ENCODE peak calls at places on chromosomes 6 and 20, in six cellular contexts. X is CD8-positive, alpha-beta T cell; D is heart right ventricle; E is ureter; O is ascending aorta; G is hypothalamus. T is an unnamed sample.

GRCh38 chr6:57033228-57033627 is 13.3 kb upstream of the KIAA1586 start:
- DNase-seq in G (no peak), X (no peak), E (no peak), O (no peak), D (no peak), T (no peak)

GRCh38 chr6:33851959-33852358 is 48.2 kb upstream of the MLN start:
- DNase-seq in O (no peak), D (no peak), E (no peak), G (no peak), X (peak), T (no peak)

GRCh38 chr20:45419188-45420091 is 3.5 kb downstream of the PIGT start:
- DNase-seq in E (no peak), X (no peak), G (no peak), O (no peak), D (peak), T (peak)

GRCh38 chr6:54892831-54893230 is 46.3 kb downstream of the FAM83B start:
- DNase-seq in D (no peak), E (no peak), G (no peak), O (no peak), X (no peak), T (no peak)

GRCh38 chr6:73308712-73309533 is 45.2 kb downstream of the DPPA5 start:
- DNase-seq in O (no peak), G (no peak), X (no peak), D (no peak), E (no peak), T (no peak)

GRCh38 chr6:108667984-108668383 is 107.3 kb downstream of the FOXO3 start:
- DNase-seq in D (no peak), O (no peak), E (no peak), X (no peak), G (peak), T (no peak)

GRCh38 chr6:106547053-106547414 is 82.3 kb downstream of the RTN4IP1 start:
- DNase-seq in E (no peak), O (no peak), G (no peak), X (no peak), D (no peak), T (no peak)

GRCh38 chr6:157073596-157073995 is 249.7 kb downstream of the TMEM242 start:
- DNase-seq in G (no peak), E (no peak), X (no peak), O (no peak), D (no peak), T (no peak)

GRCh38 chr6:32057966-32058365 is 19.8 kb downstream of the CYP21A2 start:
- DNase-seq in X (no peak), G (no peak), E (no peak), D (no peak), O (no peak), T (no peak)

GRCh38 chr20:48657426-48658197 is 170.2 kb downstream of the PREX1 start:
- DNase-seq in D (peak), E (peak), G (peak), O (peak), X (peak), T (peak)

GRCh38 chr6:51868591-51869355 is 218.6 kb downstream of the PKHD1 start:
- DNase-seq in O (no peak), D (no peak), X (no peak), G (no peak), E (no peak), T (no peak)

GRCh38 chr6:56524891-56525703 is 117.6 kb downstream of the DST start:
- DNase-seq in X (no peak), D (no peak), E (no peak), G (no peak), O (no peak), T (no peak)

GRCh38 chr6:18329781-18330180 is 57.4 kb upstream of the RNF144B start:
- DNase-seq in G (no peak), X (no peak), O (no peak), E (no peak), D (no peak), T (no peak)

GRCh38 chr6:117469356-117469755 is 13.1 kb upstream of the DCBLD1 start:
- DNase-seq in G (no peak), E (no peak), D (no peak), X (no peak), O (no peak), T (no peak)

GRCh38 chr20:54506643-54507042 is 31.2 kb downstream of the DOK5 start:
- DNase-seq in E (no peak), D (no peak), O (no peak), G (no peak), X (no peak), T (no peak)

GRCh38 chr6:23013776-23014175 is 444.4 kb downstream of the HDGFL1 start:
- DNase-seq in D (no peak), G (no peak), E (no peak), X (no peak), O (no peak), T (no peak)

GRCh38 chr6:44179072-44179536 is 20.5 kb downstream of the CAPN11 start:
- DNase-seq in O (no peak), D (no peak), E (no peak), G (no peak), X (no peak), T (no peak)

GRCh38 chr6:43257746-43258145 is 14.5 kb downstream of the TTBK1 start:
- DNase-seq in G (no peak), D (no peak), E (no peak), X (no peak), O (no peak), T (no peak)

GRCh38 chr6:80767808-80768207 is 661.3 kb downstream of the BCKDHB start:
- DNase-seq in G (no peak), O (peak), E (no peak), X (no peak), D (peak), T (no peak)

GRCh38 chr20:5065489-5066383 is 54.0 kb downstream of the PCNA start:
- DNase-seq in D (peak), G (no peak), O (peak), E (peak), X (no peak), T (peak)

GRCh38 chr6:40723967-40724366 is 136.8 kb upstream of the LRFN2 start:
- DNase-seq in D (no peak), E (no peak), O (no peak), X (no peak), G (no peak), T (no peak)

GRCh38 chr6:132598473-132598872 is 8.9 kb upstream of the TAAR5 start:
- DNase-seq in E (no peak), G (no peak), O (no peak), X (no peak), D (no peak), T (no peak)

GRCh38 chr20:48630342-48631075 is 197.3 kb downstream of the PREX1 start:
- DNase-seq in E (no peak), X (no peak), G (no peak), D (no peak), O (no peak), T (no peak)

GRCh38 chr6:170131351-170131750 is 159.5 kb downstream of the DLL1 start:
- DNase-seq in G (no peak), D (no peak), E (peak), O (no peak), X (no peak), T (no peak)

GRCh38 chr20:1807394-1807793 is 87.8 kb upstream of the SIRPA start:
- DNase-seq in G (no peak), D (no peak), O (no peak), E (no peak), X (no peak), T (no peak)

GRCh38 chr6:116217069-116217468 is 36.8 kb downstream of the TSPYL4 start:
- DNase-seq in E (no peak), X (no peak), O (no peak), D (no peak), G (no peak), T (no peak)

GRCh38 chr6:12304487-12304886 is 14.3 kb downstream of the EDN1 start:
- DNase-seq in E (no peak), D (no peak), O (no peak), X (no peak), G (no peak), T (no peak)

GRCh38 chr20:4064118-4064962 is 49.0 kb upstream of the RNF24 start:
- DNase-seq in X (no peak), E (peak), G (peak), D (peak), O (peak), T (peak)

GRCh38 chr6:16324184-16324583 is 85.8 kb downstream of the GMPR start:
- DNase-seq in G (no peak), E (no peak), O (no peak), D (no peak), X (no peak), T (no peak)

GRCh38 chr20:39070484-39071231 is 108.5 kb downstream of the DHX35 start:
- DNase-seq in D (no peak), O (no peak), G (no peak), E (no peak), X (no peak), T (no peak)

GRCh38 chr6:155080876-155081845 is 86.0 kb downstream of the TIAM2 start:
- DNase-seq in O (no peak), D (no peak), G (no peak), E (no peak), X (no peak), T (no peak)

GRCh38 chr6:169556758-169557505 is 144.9 kb downstream of the WDR27 start:
- DNase-seq in X (peak), D (no peak), G (no peak), O (no peak), E (no peak), T (no peak)

GRCh38 chr20:51258582-51259175 is 235.8 kb upstream of the KCNG1 start:
- DNase-seq in E (peak), O (no peak), G (no peak), D (no peak), X (no peak), T (no peak)

GRCh38 chr6:85672050-85672449 is 29.4 kb upstream of the SYNCRIP start:
- DNase-seq in G (no peak), X (no peak), O (no peak), E (no peak), D (no peak), T (no peak)

GRCh38 chr6:4055420-4056041 is 23.4 kb downstream of the FAM217A start:
- DNase-seq in G (no peak), X (no peak), E (no peak), D (peak), O (no peak), T (no peak)